ENCODE peak calls at places on chromosomes 2 and 18, in eight cellular contexts. Y is fibroblast of the aortic adventitia, N is LNCaP clone FGC, S is fibroblast of lung, I is left ventricle myocardium inferior, Z is HCT116, X is adrenal gland, Q is epithelial cell of proximal tubule. V is an unnamed sample.

GRCh38 chr18:60090170-60090569 is 190.4 kb downstream of the PMAIP1 start:
- DNase-seq in Z (no peak), Y (no peak), S (peak; percentile 11), N (no peak), Q (no peak), X (no peak), I (no peak), V (peak; percentile 8)

GRCh38 chr18:76351961-76352581 is 143.0 kb downstream of the ZNF516 start:
- DNase-seq in X (no peak), Z (no peak), Y (peak; percentile 92), S (peak; percentile 93), Q (peak; percentile 16), I (peak; percentile 43), N (no peak), V (peak; percentile 85)

GRCh38 chr2:23465982-23466381 is 81.0 kb downstream of the KLHL29 start:
- DNase-seq in I (no peak), X (no peak), Y (no peak), N (no peak), Q (no peak), S (peak; percentile 76), Z (no peak), V (peak; percentile 16)

GRCh38 chr2:54258171-54258570 is 2.1 kb upstream of the TSPYL6 start:
- DNase-seq in Q (no peak), Z (no peak), N (no peak), Y (no peak), S (no peak), I (no peak), X (no peak), V (peak; percentile 43)

GRCh38 chr18:42069036-42069435 is 114.0 kb downstream of the PIK3C3 start:
- DNase-seq in Z (no peak), Q (no peak), I (no peak), Y (no peak), X (no peak), S (no peak), N (no peak), V (no peak)

GRCh38 chr2:102059151-102059550 is 67.4 kb downstream of the IL1R2 start:
- DNase-seq in N (no peak), Z (no peak), Q (no peak), I (no peak), Y (no peak), X (no peak), S (no peak), V (no peak)

GRCh38 chr2:15177103-15177502 is 384.0 kb downstream of the NBAS start:
- DNase-seq in X (no peak), N (no peak), S (peak; percentile 17), Y (no peak), Z (peak; percentile 83), Q (peak; percentile 18), I (no peak), V (no peak)

GRCh38 chr2:106885981-106886915 is at the start of gene ST6GAL2:
- DNase-seq in Z (no peak), Q (no peak), N (no peak), I (no peak), X (no peak), Y (no peak), S (no peak), V (peak; percentile 26)

GRCh38 chr2:151570191-151570590 is 160.5 kb downstream of the RIF1 start:
- DNase-seq in S (no peak), N (no peak), X (no peak), Q (no peak), I (no peak), Y (no peak), Z (no peak), V (no peak)

GRCh38 chr18:46856975-46857374 is 60.3 kb downstream of the PIAS2 start:
- DNase-seq in S (peak; percentile 12), Z (peak; percentile 6), Y (peak; percentile 5), X (no peak), I (no peak), N (no peak), Q (no peak), V (peak; percentile 7)

GRCh38 chr2:207203056-207203455 is 37.3 kb upstream of the KLF7 start:
- DNase-seq in Z (no peak), Y (no peak), X (no peak), S (no peak), N (no peak), I (no peak), Q (no peak), V (no peak)

GRCh38 chr2:104938226-104938941 is 84.5 kb downstream of the POU3F3 start:
- DNase-seq in I (no peak), S (no peak), Q (peak; percentile 40), Y (no peak), N (no peak), X (no peak), Z (no peak), V (no peak)

GRCh38 chr2:45814951-45815621 is 163.6 kb downstream of the PRKCE start:
- DNase-seq in N (no peak), S (no peak), Y (no peak), Z (no peak), X (no peak), Q (no peak), I (no peak), V (no peak)

GRCh38 chr2:72828840-72829507 is 3.1 kb upstream of the EXOC6B start:
- DNase-seq in N (no peak), Q (no peak), S (peak; percentile 31), I (no peak), Z (no peak), Y (peak; percentile 72), X (no peak), V (peak; percentile 12)

GRCh38 chr2:45009928-45010705 is 865 bp upstream of the SIX2 start:
- DNase-seq in S (peak; percentile 77), Q (no peak), N (no peak), Z (no peak), X (peak; percentile 58), I (peak; percentile 84), Y (peak; percentile 92), V (peak; percentile 91)

GRCh38 chr2:13308989-13309388 is 592.3 kb downstream of the TRIB2 start:
- DNase-seq in S (no peak), Q (no peak), N (no peak), I (no peak), X (no peak), Z (no peak), Y (no peak), V (no peak)

GRCh38 chr18:75418293-75418692 is 9.2 kb downstream of the SMIM21 start:
- DNase-seq in Z (no peak), X (no peak), S (no peak), Q (peak; percentile 47), N (no peak), Y (no peak), I (no peak), V (no peak)

GRCh38 chr2:157355618-157356017 is 30.0 kb upstream of the ERMN start:
- DNase-seq in Z (peak; percentile 3), X (no peak), Y (peak; percentile 51), N (no peak), S (peak; percentile 3), I (no peak), Q (no peak), V (peak; percentile 50)

GRCh38 chr2:3519255-3520190 is at the start of gene ADI1:
- DNase-seq in Z (peak; percentile 57), I (peak; percentile 88), N (no peak), Y (peak; percentile 73), X (peak; percentile 88), Q (no peak), S (peak; percentile 77), V (peak; percentile 85)

GRCh38 chr2:168632733-168633132 is 169.7 kb upstream of the NOSTRIN start:
- DNase-seq in Q (no peak), I (no peak), N (no peak), Y (no peak), S (peak; percentile 84), Z (no peak), X (no peak), V (peak; percentile 89)

GRCh38 chr18:44673256-44673950 is 7.3 kb upstream of the SETBP1 start:
- DNase-seq in Q (no peak), N (no peak), Z (no peak), X (no peak), S (no peak), Y (no peak), I (no peak), V (no peak)
- H3K4me3 ChIP-seq in Q (no peak overlapping the region), N (no peak overlapping the region), Z (no peak overlapping the region), X (no peak overlapping the region), S (no peak overlapping the region), Y (no peak overlapping the region), I (no peak overlapping the region), V (no peak overlapping the region)

DNA sequence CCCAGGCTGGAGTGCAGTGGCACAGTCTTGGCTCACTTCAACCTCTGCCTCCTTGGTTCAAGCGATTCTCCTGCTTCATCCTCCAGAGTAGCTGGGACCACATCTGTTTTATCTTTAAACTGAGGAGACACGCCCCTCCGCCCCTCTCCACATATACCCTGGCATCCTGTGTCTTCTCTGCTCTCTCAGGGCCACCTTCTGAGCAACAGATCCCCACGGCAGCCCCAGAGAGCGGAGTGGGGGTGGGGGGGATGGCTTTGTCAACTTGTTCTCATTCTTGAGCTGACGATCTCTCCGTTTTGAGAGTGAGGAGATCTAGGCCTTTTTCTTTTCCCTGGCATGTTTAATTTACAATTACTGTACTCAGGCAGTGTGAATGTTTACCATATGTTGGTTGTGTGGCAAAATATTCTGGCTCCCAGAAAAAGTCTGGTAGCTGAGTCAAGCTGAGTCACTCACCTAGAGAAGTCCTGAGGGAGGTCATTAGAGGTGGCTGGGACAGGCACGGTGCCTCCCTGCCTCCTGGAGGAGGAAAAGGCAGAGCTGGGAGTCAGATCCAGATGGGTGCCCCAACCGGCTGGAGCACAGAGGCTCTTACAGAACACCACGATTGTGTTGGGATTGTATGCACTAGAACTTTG is 19.5 kb upstream of the ID2 start:
- DNase-seq in S (peak; percentile 75), Q (no peak), I (no peak), Y (peak; percentile 71), Z (peak; percentile 56), N (no peak), X (peak; percentile 60), V (peak; percentile 46)
- TF ChIP-seq CTCF in S (peak; percentile 31), Q (peak; percentile 51), I (no peak), Y (no peak), Z (peak; percentile 16), N (no peak), X (no peak), V (no peak)

GRCh38 chr2:19349911-19350677 is 8.3 kb downstream of the OSR1 start:
- DNase-seq in Y (peak; percentile 58), Z (peak; percentile 29), I (peak; percentile 55), X (peak; percentile 65), Q (no peak), N (no peak), S (peak; percentile 20), V (peak; percentile 59)
- H3K4me3 ChIP-seq in Y (no peak overlapping the region), Z (no peak overlapping the region), I (peak overlapping the region; percentile 57), X (no peak overlapping the region), Q (no peak overlapping the region), N (no peak overlapping the region), S (no peak overlapping the region), V (no peak overlapping the region)

GRCh38 chr2:196851068-196851467 is 41.9 kb upstream of the C2orf66 start:
- DNase-seq in X (no peak), Q (no peak), N (no peak), Z (no peak), S (peak; percentile 9), Y (no peak), I (no peak), V (peak; percentile 12)

GRCh38 chr2:196845371-196845770 is 36.2 kb upstream of the C2orf66 start:
- DNase-seq in Z (no peak), Y (no peak), N (no peak), I (no peak), X (no peak), S (no peak), Q (no peak), V (no peak)

GRCh38 chr2:196853301-196854087 is 44.3 kb upstream of the C2orf66 start:
- DNase-seq in I (no peak), Q (no peak), N (peak; percentile 39), Z (no peak), S (no peak), X (no peak), Y (peak; percentile 4), V (no peak)

GRCh38 chr2:196846295-196846694 is 37.1 kb upstream of the C2orf66 start:
- DNase-seq in X (no peak), S (no peak), Q (no peak), I (no peak), N (no peak), Y (no peak), Z (no peak), V (no peak)

GRCh38 chr2:196849895-196850294 is 40.7 kb upstream of the C2orf66 start:
- DNase-seq in Z (no peak), N (peak; percentile 15), I (no peak), X (peak; percentile 35), S (peak; percentile 51), Q (no peak), Y (peak; percentile 57), V (peak; percentile 65)
- TF ChIP-seq CTCF in Z (peak; percentile 27), N (peak; percentile 65), I (peak; percentile 41), X (peak; percentile 35), S (peak; percentile 55), Q (peak; percentile 54), Y (peak; percentile 50), V (peak; percentile 51)